ENCODE peak calls at places on chromosomes 3 and 15, in four cellular contexts. Y is activated CD4-positive, alpha-beta T cell treated with anti-CD3 and anti-CD28 coated beads for 24 hours; O is NAMALWA; L is epithelial cell of esophagus. S is an unnamed sample.

GRCh38 chr3:60792287-60792852 is 458.9 kb downstream of the FHIT start:
- DNase-seq in Y (no peak), O (no peak), L (no peak), S (no peak)

GRCh38 chr15:37199546-37199945 is 99.2 kb upstream of the MEIS2 start:
- DNase-seq in Y (no peak), O (no peak), L (no peak), S (no peak)

GRCh38 chr3:111715911-111716523 is 120.9 kb upstream of the ZBED2 start:
- DNase-seq in L (peak), Y (no peak), O (peak), S (no peak)

GRCh38 chr15:63994073-63994600 is 52.1 kb downstream of the DAPK2 start:
- DNase-seq in O (no peak), L (peak), Y (no peak), S (no peak)

GRCh38 chr3:38588276-38588971 is 61.1 kb downstream of the SCN5A start:
- DNase-seq in Y (no peak), L (no peak), O (no peak), S (peak)

GRCh38 chr3:13352621-13353131 is 67.4 kb downstream of the NUP210 start:
- DNase-seq in L (no peak), O (no peak), Y (peak), S (no peak)

GRCh38 chr15:82128401-82129143 is 82.8 kb upstream of the MEX3B start:
- DNase-seq in O (no peak), L (no peak), Y (no peak), S (no peak)

GRCh38 chr3:155233213-155233612 is 60.3 kb downstream of the STRIT1 start:
- DNase-seq in Y (no peak), L (peak), O (no peak), S (no peak)

GRCh38 chr3:128649264-128649663 is 1.4 kb downstream of the RPN1 start:
- DNase-seq in O (no peak), Y (no peak), L (no peak), S (no peak)

GRCh38 chr3:153166206-153166605 is 4.2 kb downstream of the RAP2B start:
- DNase-seq in Y (no peak), O (no peak), L (peak), S (no peak)

GRCh38 chr3:101619734-101620133 is 45.8 kb downstream of the PCNP start:
- DNase-seq in L (no peak), O (no peak), Y (no peak), S (no peak)

GRCh38 chr15:68258684-68259083 is 18.9 kb upstream of the FEM1B start:
- DNase-seq in L (peak), Y (no peak), O (no peak), S (no peak)

GRCh38 chr15:26176831-26177230 is 313.7 kb upstream of the ATP10A start:
- DNase-seq in O (no peak), Y (no peak), L (no peak), S (no peak)

GRCh38 chr3:119469378-119470189 is 821 bp downstream of the POGLUT1 start:
- DNase-seq in Y (peak), L (peak), O (peak), S (no peak)

GRCh38 chr15:74882528-74882927 is 7.3 kb upstream of the MPI start:
- DNase-seq in L (no peak), O (no peak), Y (no peak), S (no peak)

GRCh38 chr15:84824260-84824690 is 7.1 kb downstream of the ALPK3 start:
- DNase-seq in O (no peak), L (no peak), Y (no peak), S (no peak)

GRCh38 chr15:36252117-36252711 is 327.2 kb upstream of the CDIN1 start:
- DNase-seq in L (no peak), Y (no peak), O (no peak), S (no peak)

GRCh38 chr15:98635848-98636247 is 12.5 kb upstream of the IGF1R start:
- DNase-seq in O (no peak), L (no peak), Y (no peak), S (no peak)

GRCh38 chr3:4988815-4989648 is 9.8 kb downstream of the BHLHE40 start:
- DNase-seq in O (no peak), L (no peak), Y (no peak), S (no peak)

GRCh38 chr15:95113041-95113440 is 881.7 kb downstream of the MCTP2 start:
- DNase-seq in Y (no peak), L (peak), O (no peak), S (no peak)